ENCODE peak calls at places on chromosomes 12 and 14, in five cellular contexts. C is type B pancreatic cell, Z is uterus, Q is RWPE1, D is Calu3. I is an unnamed sample.

GRCh38 chr12:68224613-68225285 is 861 bp downstream of the IL26 start:
- DNase-seq in C (no peak), Z (no peak), Q (peak), D (no peak), I (no peak)

GRCh38 chr12:77190022-77190421 is 124.7 kb upstream of the E2F7 start:
- DNase-seq in C (no peak), Z (no peak), Q (no peak), D (no peak), I (no peak)

GRCh38 chr14:49549881-49550280 is 36.3 kb downstream of the RPS29 start:
- DNase-seq in C (no peak), Z (no peak), Q (no peak), D (no peak), I (no peak)

GRCh38 chr12:130847097-130847496 is 8.0 kb upstream of the STX2 start:
- DNase-seq in C (no peak), Z (no peak), Q (no peak), D (no peak), I (no peak)

GRCh38 chr14:58777541-58777979 is 139.8 kb downstream of the DACT1 start:
- DNase-seq in C (no peak), Z (no peak), Q (no peak), D (no peak), I (peak)

GRCh38 chr14:41718477-41719166 is 111.9 kb downstream of the LRFN5 start:
- DNase-seq in C (no peak), Z (no peak), Q (no peak), D (no peak), I (no peak)

GRCh38 chr12:122121341-122122192 is 43.0 kb downstream of the MLXIP start:
- DNase-seq in C (no peak), Z (no peak), Q (no peak), D (no peak), I (no peak)

GRCh38 chr14:95998656-95999055 is 40.5 kb upstream of the C14orf132 start:
- DNase-seq in C (no peak), Z (no peak), Q (peak), D (no peak), I (no peak)

GRCh38 chr14:96062506-96062905 is 23.3 kb downstream of the C14orf132 start:
- DNase-seq in C (no peak), Z (no peak), Q (no peak), D (no peak), I (no peak)

GRCh38 chr12:98646165-98646764 is 1.2 kb downstream of the APAF1 start:
- DNase-seq in C (no peak), Z (no peak), Q (no peak), D (no peak), I (no peak)

GRCh38 chr12:71958993-71959588 is 20.4 kb downstream of the TPH2 start:
- DNase-seq in C (no peak), Z (no peak), Q (no peak), D (no peak), I (no peak)

GRCh38 chr12:15220451-15220850 is 766 bp downstream of the RERG start:
- DNase-seq in C (no peak), Z (peak), Q (no peak), D (peak), I (no peak)

GRCh38 chr12:71664411-71665108 is 459 bp downstream of the THAP2 start:
- DNase-seq in C (no peak), Z (no peak), Q (no peak), D (no peak), I (no peak)

GRCh38 chr12:116319851-116320621 is 42.5 kb upstream of the MED13L start:
- DNase-seq in C (no peak), Z (peak), Q (peak), D (no peak), I (no peak)

GRCh38 chr12:112018571-112019237 is 5.5 kb downstream of the ERP29 start:
- DNase-seq in C (no peak), Z (no peak), Q (peak), D (no peak), I (no peak)

GRCh38 chr12:49019435-49020317 is 1.1 kb upstream of the PRKAG1 start:
- DNase-seq in C (no peak), Z (no peak), Q (peak), D (peak), I (no peak)

GRCh38 chr12:57079821-57080220 is 1.2 kb upstream of the NEMP1 start:
- DNase-seq in C (no peak), Z (no peak), Q (no peak), D (no peak), I (no peak)

GRCh38 chr14:101198398-101199027 is 295.0 kb upstream of the RTL1 start:
- DNase-seq in C (peak), Z (peak), Q (no peak), D (peak), I (no peak)

GRCh38 chr14:22854963-22855724 is 16.4 kb upstream of the LRP10 start:
- DNase-seq in C (no peak), Z (no peak), Q (no peak), D (no peak), I (no peak)

GRCh38 chr12:124898200-124898950 is 16.1 kb downstream of the UBC start:
- DNase-seq in C (no peak), Z (no peak), Q (no peak), D (peak), I (no peak)

GRCh38 chr12:105906545-105906944 is 232.2 kb downstream of the NUAK1 start:
- DNase-seq in C (no peak), Z (no peak), Q (no peak), D (no peak), I (no peak)

GRCh38 chr12:96810057-96810456 is 97.0 kb upstream of the NEDD1 start:
- DNase-seq in C (no peak), Z (no peak), Q (no peak), D (no peak), I (no peak)

GRCh38 chr12:108148521-108149074 is 19.5 kb downstream of the WSCD2 start:
- DNase-seq in C (no peak), Z (no peak), Q (no peak), D (no peak), I (no peak)

GRCh38 chr14:90815817-90816662 is at the start of gene TTC7B:
- DNase-seq in C (no peak), Z (peak), Q (peak), D (peak), I (peak)
- TF ChIP-seq CTCF in C (peak), Z (no peak), Q (peak), D (no peak), I (peak)

DNA sequence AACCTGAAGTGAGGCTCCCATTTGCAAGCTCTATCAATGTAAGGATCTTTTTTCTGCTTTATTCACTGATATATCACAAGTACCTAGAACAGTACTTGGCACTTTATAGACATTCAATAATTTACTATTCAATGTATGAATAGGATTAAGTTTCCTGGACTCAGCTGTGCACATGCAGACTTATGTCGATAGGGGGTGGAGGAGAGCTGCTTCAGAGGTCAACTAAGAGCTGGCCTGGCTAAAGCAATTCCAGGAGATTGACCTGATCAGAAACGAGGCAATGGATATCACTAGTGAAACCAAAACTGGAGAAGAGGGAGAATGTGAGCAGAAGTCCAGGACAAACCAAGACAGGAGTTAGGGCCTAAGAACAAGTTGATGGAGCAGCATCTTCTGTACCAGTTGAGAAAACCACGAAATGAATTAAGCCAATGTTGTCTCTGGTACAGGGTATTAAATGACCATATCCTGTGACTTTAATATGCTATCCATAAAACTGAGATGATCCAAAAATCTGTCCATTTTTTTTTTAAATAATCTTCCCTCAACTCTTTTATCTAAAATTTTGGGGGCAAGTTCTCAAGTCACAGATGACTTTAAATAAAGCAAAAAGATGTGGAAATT is 169.2 kb downstream of the PIK3C2G start:
- DNase-seq in C (no peak), Z (no peak), Q (peak), D (peak), I (peak)
- TF ChIP-seq CTCF in C (peak), Z (no peak), Q (peak), D (peak), I (peak)

DNA sequence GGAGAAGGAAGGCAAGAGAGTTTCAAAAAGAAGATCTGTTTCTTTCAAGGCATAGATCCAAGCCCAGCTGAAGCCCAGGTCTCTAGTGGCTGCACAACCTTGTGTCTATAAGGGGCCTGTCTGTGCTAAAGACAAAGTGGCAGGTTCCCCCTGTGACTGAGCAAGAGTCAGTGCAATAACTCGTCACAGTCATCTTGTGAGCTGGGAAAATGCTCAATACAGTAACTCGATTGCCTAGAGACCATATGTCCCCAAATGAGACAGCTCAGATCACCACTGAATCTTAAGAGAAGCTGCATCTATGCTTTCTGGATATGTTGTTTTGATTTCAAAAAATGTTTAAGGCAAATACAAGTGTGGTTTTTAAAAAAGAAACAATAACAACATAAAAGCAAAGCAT is 24.2 kb downstream of the ST8SIA1 start:
- DNase-seq in C (no peak), Z (no peak), Q (no peak), D (no peak), I (no peak)
- TF ChIP-seq CTCF in C (no peak), Z (no peak), Q (no peak), D (no peak), I (no peak)

GRCh38 chr14:106564058-106564643 is 1037.8 kb downstream of the TMEM121 start:
- DNase-seq in C (no peak), Z (no peak), Q (peak), D (peak), I (no peak)
- TF ChIP-seq CTCF in C (peak), Z (no peak), Q (peak), D (no peak), I (no peak)

DNA sequence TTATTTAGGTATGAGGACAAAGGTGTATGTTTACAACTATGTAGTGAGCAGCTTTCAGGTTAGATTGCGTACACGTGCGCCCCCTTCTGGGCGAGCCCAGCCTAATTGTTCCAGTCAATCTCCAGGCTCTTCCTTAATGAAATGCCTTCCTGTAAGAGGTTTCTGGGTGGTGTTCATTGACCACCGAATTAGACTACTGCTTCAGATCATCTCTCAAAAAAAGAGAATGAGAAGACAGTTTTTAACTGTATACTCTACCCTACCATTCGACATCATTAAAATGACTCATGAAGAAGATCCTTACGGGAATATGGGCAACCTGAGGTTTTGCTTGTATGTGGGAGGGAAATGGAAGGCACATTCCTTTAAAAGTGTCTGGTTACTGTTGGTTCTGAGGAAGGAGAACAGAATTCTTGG is 2.1 kb downstream of the LUM start:
- DNase-seq in C (no peak), Z (peak), Q (no peak), D (peak), I (peak)
- TF ChIP-seq CTCF in C (peak), Z (peak), Q (peak), D (peak), I (peak)

DNA sequence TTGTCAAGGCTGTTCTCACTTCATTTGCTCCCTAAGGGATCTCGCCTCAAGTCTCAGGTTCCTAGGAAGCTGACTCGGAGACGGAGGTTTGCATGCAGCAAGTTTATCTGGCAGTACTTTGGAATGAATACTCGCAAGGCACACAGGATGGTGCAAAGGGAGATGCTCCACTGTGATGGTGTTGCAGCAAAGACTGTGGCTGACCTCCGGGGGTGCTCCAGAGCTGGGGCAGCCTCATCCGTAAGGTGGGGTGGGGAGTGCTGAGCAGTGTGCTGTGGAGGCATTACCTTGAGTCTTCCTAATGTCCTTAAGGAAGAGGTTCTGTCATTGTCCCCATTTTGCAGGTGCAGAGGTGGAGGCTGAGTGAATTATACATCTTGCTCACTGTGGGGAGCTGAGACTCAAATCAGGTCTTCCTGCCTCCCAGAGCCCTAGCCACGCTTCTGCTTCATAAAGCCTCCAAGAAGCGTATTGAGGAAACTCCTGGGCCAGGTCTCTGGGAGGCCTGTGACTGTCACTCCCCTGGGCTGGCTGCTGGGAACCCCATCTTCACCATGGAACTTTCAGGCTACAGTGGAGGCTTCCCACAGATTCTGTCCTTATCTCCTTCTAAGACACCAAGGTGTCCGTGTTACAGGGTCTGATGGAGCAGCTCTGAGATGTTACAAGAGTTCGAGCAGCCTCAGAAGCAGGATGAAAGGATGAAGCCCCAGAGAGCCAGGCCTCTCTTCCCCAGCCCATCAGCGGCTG is 39.5 kb downstream of the GALNT16 start:
- DNase-seq in C (peak), Z (no peak), Q (no peak), D (peak), I (no peak)
- TF ChIP-seq CTCF in C (peak), Z (no peak), Q (no peak), D (no peak), I (no peak)

GRCh38 chr12:12474471-12474928 is 88.2 kb downstream of the DUSP16 start:
- DNase-seq in C (no peak), Z (no peak), Q (no peak), D (no peak), I (no peak)

GRCh38 chr12:12477532-12477890 is 85.2 kb downstream of the DUSP16 start:
- DNase-seq in C (no peak), Z (no peak), Q (no peak), D (no peak), I (no peak)

GRCh38 chr12:12473223-12473622 is 89.4 kb downstream of the DUSP16 start:
- DNase-seq in C (no peak), Z (no peak), Q (no peak), D (no peak), I (no peak)

GRCh38 chr12:12476836-12477531 is 85.7 kb downstream of the DUSP16 start:
- DNase-seq in C (no peak), Z (no peak), Q (no peak), D (no peak), I (no peak)

GRCh38 chr12:12474931-12475485 is 87.7 kb downstream of the DUSP16 start:
- DNase-seq in C (no peak), Z (no peak), Q (no peak), D (no peak), I (no peak)
- TF ChIP-seq CTCF in C (no peak), Z (no peak), Q (no peak), D (no peak), I (no peak)

GRCh38 chr12:32918890-32919791 is 22.6 kb upstream of the PKP2 start:
- DNase-seq in C (no peak), Z (no peak), Q (peak), D (no peak), I (no peak)
- TF ChIP-seq CTCF in C (peak), Z (peak), Q (peak), D (peak), I (peak)

GRCh38 chr12:132333273-132333672 is 3.9 kb upstream of the GALNT9 start:
- DNase-seq in C (no peak), Z (no peak), Q (no peak), D (no peak), I (no peak)
- TF ChIP-seq CTCF in C (no peak), Z (no peak), Q (no peak), D (no peak), I (no peak)

GRCh38 chr14:75558440-75558839 is 20.0 kb upstream of the FLVCR2 start:
- DNase-seq in C (no peak), Z (no peak), Q (no peak), D (no peak), I (no peak)
- TF ChIP-seq CTCF in C (no peak), Z (no peak), Q (no peak), D (no peak), I (no peak)